ENCODE peak calls at places on chromosomes 2 and 18, in seven cellular contexts. H is cardiac muscle cell, D is AG09309, S is RWPE1, A is astrocyte of the spinal cord, G is heart right ventricle, Q is spleen. T is an unnamed sample.

GRCh38 chr2:230269715-230270114 is 44.2 kb downstream of the SP140 start:
- DNase-seq in S (no peak), G (no peak), H (no peak), A (no peak), Q (no peak), D (no peak), T (no peak)

GRCh38 chr2:64645014-64645418 is 8.7 kb downstream of the SERTAD2 start:
- DNase-seq in D (peak), Q (no peak), G (peak), A (peak), S (peak), H (peak), T (no peak)

GRCh38 chr2:239290618-239291504 is 110.0 kb downstream of the HDAC4 start:
- DNase-seq in A (peak), D (no peak), S (peak), Q (peak), H (no peak), G (peak), T (no peak)

GRCh38 chr2:102301867-102302362 is 9.4 kb upstream of the IL1RL1 start:
- DNase-seq in Q (no peak), D (no peak), A (no peak), G (no peak), H (peak), S (no peak), T (no peak)

GRCh38 chr2:69798909-69799526 is 30.4 kb upstream of the GMCL1 start:
- DNase-seq in Q (no peak), H (peak), G (no peak), D (no peak), A (peak), S (no peak), T (no peak)

GRCh38 chr2:71303849-71304248 is 27.7 kb upstream of the ZNF638 start:
- DNase-seq in S (peak), A (no peak), G (no peak), D (no peak), Q (no peak), H (no peak), T (no peak)

GRCh38 chr18:79588131-79588635 is 91.4 kb upstream of the CTDP1 start:
- DNase-seq in G (no peak), H (no peak), A (no peak), S (no peak), D (no peak), Q (peak), T (no peak)

GRCh38 chr2:54942373-54942772 is 107.9 kb downstream of the RTN4 start:
- DNase-seq in G (no peak), D (no peak), Q (peak), A (no peak), S (no peak), H (no peak), T (no peak)

GRCh38 chr2:96306370-96306769 is 1.0 kb upstream of the SNRNP200 start:
- DNase-seq in S (no peak), Q (no peak), G (no peak), D (no peak), A (no peak), H (no peak), T (no peak)

GRCh38 chr2:10007440-10007839 is 35.9 kb upstream of the KLF11 start:
- DNase-seq in D (no peak), H (no peak), G (no peak), A (no peak), S (no peak), Q (peak), T (no peak)

GRCh38 chr18:35780937-35781336 is 191.5 kb upstream of the RMP24 start:
- DNase-seq in H (no peak), A (no peak), Q (no peak), D (no peak), S (no peak), G (no peak), T (no peak)
- TF ChIP-seq CTCF in H (no peak), A (no peak), Q (no peak), D (no peak), S (no peak), G (no peak), T (no peak)

DNA sequence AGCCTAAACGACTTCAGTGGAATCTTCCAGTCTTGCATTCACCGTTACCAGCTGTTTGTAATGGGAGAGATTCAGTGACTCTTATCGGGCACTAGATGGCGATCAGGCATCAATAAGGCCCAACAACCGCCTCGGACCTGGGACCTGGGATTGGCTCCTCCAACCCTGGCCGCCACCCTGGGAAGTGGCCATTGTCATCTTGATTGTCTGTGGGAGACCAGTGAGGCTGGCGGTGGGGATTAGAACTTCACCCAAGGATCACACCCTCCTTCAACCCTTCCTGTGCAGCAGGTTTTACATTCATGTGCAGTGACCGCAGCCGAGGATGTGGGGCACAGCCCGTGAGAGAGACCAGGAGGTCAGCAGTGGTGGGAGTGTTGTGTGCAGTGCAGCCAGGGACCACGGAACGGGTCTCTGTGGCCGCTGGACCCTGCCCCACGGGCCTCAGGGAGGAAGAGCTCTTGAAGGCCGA is 85.3 kb downstream of the SPP2 start:
- DNase-seq in Q (peak), H (peak), A (peak), D (peak), G (peak), S (peak), T (peak)
- TF ChIP-seq CTCF in Q (peak), H (peak), A (peak), D (peak), G (peak), S (peak), T (peak)

GRCh38 chr2:52821631-52822030 is 946.0 kb upstream of the CHAC2 start:
- DNase-seq in A (no peak), Q (no peak), S (no peak), G (no peak), H (peak), D (no peak), T (no peak)
- TF ChIP-seq CTCF in A (peak), Q (no peak), S (no peak), G (no peak), H (peak), D (no peak), T (no peak)

DNA sequence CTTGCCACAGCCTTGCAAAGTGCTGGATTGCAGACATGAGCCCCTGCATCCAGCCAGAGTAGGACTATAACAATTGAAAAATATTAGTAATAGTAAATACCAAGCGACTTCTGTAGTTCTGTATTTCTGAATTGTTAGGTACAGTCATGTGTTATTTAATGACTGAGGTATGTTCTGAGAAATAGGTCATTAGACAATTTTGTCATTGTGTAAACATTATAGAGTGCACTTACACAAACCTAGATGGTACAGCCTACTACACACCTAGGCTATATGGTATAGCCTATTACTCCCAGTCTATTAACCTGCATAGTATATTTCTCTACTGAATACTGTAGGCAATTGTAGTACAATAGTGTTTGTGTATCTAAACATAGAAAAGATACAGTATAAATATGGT is 92.1 kb downstream of the GALNT1 start:
- DNase-seq in Q (no peak), S (no peak), H (no peak), A (no peak), G (no peak), D (no peak), T (no peak)
- TF ChIP-seq CTCF in Q (no peak), S (no peak), H (no peak), A (no peak), G (no peak), D (no peak), T (no peak)

T was measured in AG09319.